ENCODE peak calls at places on chromosome 12, in seven cellular contexts. C is stomach, L is kidney, G is body of pancreas, U is mammary epithelial cell, M is Peyer's patch, A is left lung. P is an unnamed sample.

GRCh38 chr12:127811988-127812387 is 455.0 kb upstream of the TMEM132C start:
- DNase-seq in C (no peak), L (no peak), G (no peak), U (no peak), M (no peak), A (no peak), P (no peak)

GRCh38 chr12:82481954-82482353 is 123.6 kb downstream of the METTL25 start:
- DNase-seq in C (no peak), L (no peak), G (no peak), U (no peak), M (no peak), A (no peak), P (no peak)

GRCh38 chr12:39145175-39145999 is 240.0 kb upstream of the CPNE8 start:
- DNase-seq in C (peak), L (no peak), G (peak), U (peak), M (peak), A (peak), P (peak)

GRCh38 chr12:94710933-94711332 is 60.6 kb upstream of the TMCC3 start:
- DNase-seq in C (no peak), L (no peak), G (no peak), U (peak), M (no peak), A (no peak), P (no peak)

GRCh38 chr12:21678959-21679358 is 21.3 kb upstream of the LDHB start:
- DNase-seq in C (no peak), L (no peak), G (no peak), U (no peak), M (no peak), A (no peak), P (no peak)

GRCh38 chr12:9364224-9365176 is 156.3 kb upstream of the PZP start:
- DNase-seq in C (no peak), L (no peak), G (no peak), U (peak), M (no peak), A (no peak), P (no peak)

GRCh38 chr12:115507951-115508722 is 769.4 kb downstream of the MED13L start:
- DNase-seq in C (no peak), L (no peak), G (no peak), U (no peak), M (no peak), A (peak), P (no peak)

GRCh38 chr12:59252731-59253130 is 332.4 kb upstream of the LRIG3 start:
- DNase-seq in C (no peak), L (no peak), G (no peak), U (no peak), M (no peak), A (no peak), P (no peak)

GRCh38 chr12:7092229-7092985 is at the start of gene C1R:
- DNase-seq in C (peak), L (peak), G (peak), U (peak), M (peak), A (peak), P (peak)

GRCh38 chr12:93819048-93819491 is 141.9 kb downstream of the CRADD start:
- DNase-seq in C (peak), L (peak), G (peak), U (peak), M (no peak), A (peak), P (no peak)

GRCh38 chr12:132170094-132170636 is 25.9 kb downstream of the NOC4L start:
- DNase-seq in C (no peak), L (peak), G (no peak), U (no peak), M (no peak), A (no peak), P (peak)

GRCh38 chr12:29807125-29807524 is 23.4 kb upstream of the TMTC1 start:
- DNase-seq in C (no peak), L (no peak), G (no peak), U (peak), M (no peak), A (no peak), P (no peak)

GRCh38 chr12:6470375-6471163 is at the start of gene VAMP1:
- DNase-seq in C (peak), L (peak), G (peak), U (peak), M (peak), A (peak), P (peak)

GRCh38 chr12:124762791-124763593 is 100.7 kb downstream of the SCARB1 start:
- DNase-seq in C (no peak), L (no peak), G (no peak), U (peak), M (no peak), A (no peak), P (no peak)

GRCh38 chr12:12870454-12870853 is 20.9 kb upstream of the GPRC5A start:
- DNase-seq in C (no peak), L (no peak), G (no peak), U (peak), M (no peak), A (no peak), P (no peak)

GRCh38 chr12:93678779-93679178 is 1.6 kb downstream of the CRADD start:
- DNase-seq in C (no peak), L (no peak), G (no peak), U (no peak), M (no peak), A (no peak), P (no peak)

GRCh38 chr12:93563807-93564538 is 8.5 kb upstream of the SOCS2 start:
- DNase-seq in C (peak), L (no peak), G (peak), U (peak), M (no peak), A (peak), P (no peak)

GRCh38 chr12:29572938-29573337 is 75.5 kb upstream of the OVCH1 start:
- DNase-seq in C (no peak), L (no peak), G (no peak), U (no peak), M (no peak), A (no peak), P (no peak)

GRCh38 chr12:76790564-76791552 is 26.9 kb downstream of the ZDHHC17 start:
- DNase-seq in C (no peak), L (no peak), G (no peak), U (no peak), M (no peak), A (no peak), P (no peak)

GRCh38 chr12:106710143-106710893 is 64.2 kb upstream of the RIC8B start:
- DNase-seq in C (no peak), L (no peak), G (no peak), U (no peak), M (no peak), A (no peak), P (no peak)

GRCh38 chr12:110501378-110501721 is 561 bp downstream of the VPS29 start:
- DNase-seq in C (peak), L (no peak), G (peak), U (peak), M (no peak), A (no peak), P (no peak)

GRCh38 chr12:66623455-66623854 is 55.4 kb downstream of the GRIP1 start:
- DNase-seq in C (no peak), L (no peak), G (no peak), U (peak), M (no peak), A (no peak), P (no peak)

GRCh38 chr12:9760699-9761406 is at the start of gene CD69:
- DNase-seq in C (peak), L (no peak), G (no peak), U (peak), M (no peak), A (no peak), P (no peak)

GRCh38 chr12:101459642-101460346 is 15.3 kb upstream of the SPIC start:
- DNase-seq in C (peak), L (no peak), G (peak), U (peak), M (peak), A (no peak), P (no peak)

GRCh38 chr12:27866382-27867101 is 86.5 kb upstream of the MANSC4 start:
- DNase-seq in C (no peak), L (no peak), G (no peak), U (peak), M (no peak), A (no peak), P (no peak)

GRCh38 chr12:68776976-68777610 is 30.9 kb upstream of the MDM2 start:
- DNase-seq in C (no peak), L (no peak), G (no peak), U (no peak), M (no peak), A (no peak), P (no peak)

GRCh38 chr12:31238764-31239387 is 87.1 kb downstream of the SINHCAF start:
- DNase-seq in C (peak), L (peak), G (peak), U (peak), M (no peak), A (no peak), P (no peak)

GRCh38 chr12:4089147-4089606 is 184.4 kb upstream of the CCND2 start:
- DNase-seq in C (no peak), L (no peak), G (no peak), U (no peak), M (no peak), A (no peak), P (no peak)

GRCh38 chr12:39417916-39418315 is 25.0 kb downstream of the KIF21A start:
- DNase-seq in C (no peak), L (no peak), G (no peak), U (no peak), M (no peak), A (no peak), P (no peak)

GRCh38 chr12:2283910-2284309 is 231.1 kb downstream of the CACNA1C start:
- DNase-seq in C (no peak), L (no peak), G (no peak), U (no peak), M (no peak), A (peak), P (peak)

GRCh38 chr12:98894412-98895085 is 249.5 kb downstream of the APAF1 start:
- DNase-seq in C (no peak), L (no peak), G (no peak), U (no peak), M (no peak), A (no peak), P (no peak)

GRCh38 chr12:109738209-109738608 is 24.6 kb downstream of the FAM222A start:
- DNase-seq in C (peak), L (peak), G (peak), U (no peak), M (peak), A (peak), P (no peak)

GRCh38 chr12:32083489-32083888 is 23.2 kb upstream of the BICD1 start:
- DNase-seq in C (no peak), L (no peak), G (no peak), U (peak), M (no peak), A (no peak), P (no peak)

GRCh38 chr12:32047846-32048245 is 58.8 kb upstream of the BICD1 start:
- DNase-seq in C (no peak), L (no peak), G (no peak), U (no peak), M (no peak), A (no peak), P (no peak)

GRCh38 chr12:24853588-24853987 is 95.3 kb downstream of the BCAT1 start:
- DNase-seq in C (no peak), L (no peak), G (no peak), U (peak), M (no peak), A (no peak), P (no peak)

GRCh38 chr12:16076553-16076952 is 165.4 kb downstream of the DERA start:
- DNase-seq in C (no peak), L (no peak), G (no peak), U (peak), M (no peak), A (no peak), P (no peak)

GRCh38 chr12:67366530-67367196 is 97.5 kb downstream of the CAND1 start:
- DNase-seq in C (no peak), L (no peak), G (no peak), U (no peak), M (no peak), A (no peak), P (no peak)

GRCh38 chr12:896031-896430 is 53.5 kb downstream of the RAD52 start:
- DNase-seq in C (no peak), L (no peak), G (no peak), U (no peak), M (no peak), A (no peak), P (no peak)
- H3K4me3 ChIP-seq in C (no peak), L (no peak), G (no peak), U (no peak), M (no peak), A (no peak), P (no peak)

GRCh38 chr12:11793896-11794295 is 144.4 kb downstream of the ETV6 start:
- DNase-seq in C (no peak), L (no peak), G (no peak), U (no peak), M (no peak), A (no peak), P (no peak)
- H3K27ac ChIP-seq in C (peak), L (no peak), G (no peak), U (no peak), M (peak), A (no peak), P (no peak)

GRCh38 chr12:123271182-123271491 is 519 bp downstream of the CDK2AP1 start:
- DNase-seq in C (peak), L (peak), G (peak), U (peak), M (peak), A (peak), P (peak)
- TF ChIP-seq CTCF in C (no peak), L (peak), G (peak), U (peak), M (peak), A (peak), P (peak)

GRCh38 chr12:997505-997904 is 6.5 kb downstream of the ERC1 start:
- DNase-seq in C (no peak), L (no peak), G (no peak), U (no peak), M (no peak), A (no peak), P (no peak)

GRCh38 chr12:996881-997280 is 5.9 kb downstream of the ERC1 start:
- DNase-seq in C (no peak), L (no peak), G (no peak), U (no peak), M (no peak), A (no peak), P (no peak)

GRCh38 chr12:1003600-1004271 is 12.7 kb downstream of the ERC1 start:
- DNase-seq in C (no peak), L (no peak), G (no peak), U (no peak), M (no peak), A (no peak), P (no peak)

GRCh38 chr12:1001507-1001906 is 10.5 kb downstream of the ERC1 start:
- DNase-seq in C (no peak), L (no peak), G (no peak), U (no peak), M (no peak), A (no peak), P (no peak)

GRCh38 chr12:998020-998874 is 7.2 kb downstream of the ERC1 start:
- DNase-seq in C (no peak), L (no peak), G (no peak), U (no peak), M (no peak), A (no peak), P (no peak)
- H3K4me3 ChIP-seq in C (no peak), L (no peak), G (no peak), U (no peak), M (no peak), A (no peak), P (no peak)

DNA sequence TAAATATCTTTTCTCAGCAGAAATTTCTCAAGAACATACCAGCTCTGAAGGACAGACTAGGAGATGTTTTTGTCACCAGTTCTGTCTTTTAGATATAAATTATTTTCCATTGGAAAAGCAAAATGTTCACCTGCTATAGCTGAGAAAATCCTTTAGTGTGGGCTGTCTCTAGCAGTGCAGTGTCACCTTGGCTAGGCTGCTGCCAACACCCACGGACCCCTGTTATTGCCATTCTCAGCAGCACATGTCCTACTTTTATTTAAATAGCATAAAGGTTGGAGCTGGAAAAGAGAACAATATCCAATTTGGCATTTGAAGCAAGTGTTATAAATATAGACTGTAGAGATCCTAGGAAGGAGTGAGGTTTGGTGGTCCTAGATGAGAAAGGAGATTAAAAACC is 156.4 kb downstream of the TPH2 start:
- DNase-seq in C (no peak), L (no peak), G (no peak), U (no peak), M (no peak), A (no peak), P (no peak)
- H3K27ac ChIP-seq in C (no peak), L (no peak), G (no peak), U (no peak), M (no peak), A (no peak), P (no peak)

GRCh38 chr12:62817556-62818271 is 117.2 kb downstream of the PPM1H start:
- DNase-seq in C (no peak), L (no peak), G (no peak), U (peak), M (no peak), A (no peak), P (no peak)
- TF ChIP-seq CTCF in C (no peak), L (no peak), G (no peak), U (no peak), M (no peak), A (no peak), P (no peak)